ENCODE peak calls at places on chromosomes 1 and 21, in four cellular contexts. X is activated B cell treated with CpG ODN at 0.5 μM for 24 hours; L is fibroblast of pulmonary artery; F is stimulated activated CD4-positive, alpha-beta T cell treated with anti-CD3 and anti-CD28 coated beads, Interleukin-4, amount 100 ng/mL, for 48 hours. G is an unnamed sample.

GRCh38 chr21:46557469-46557868 is 47.4 kb downstream of the S100B start:
- DNase-seq in X (no peak), L (no peak), F (no peak), G (no peak)

GRCh38 chr21:35720065-35720810 is 340.1 kb downstream of the SETD4 start:
- DNase-seq in X (no peak), L (no peak), F (no peak), G (no peak)

GRCh38 chr1:243718893-243719292 is 131.2 kb downstream of the AKT3 start:
- DNase-seq in X (no peak), L (peak), F (no peak), G (no peak)

GRCh38 chr1:220819627-220820026 is 32.9 kb downstream of the MTARC1 start:
- DNase-seq in X (no peak), L (no peak), F (no peak), G (no peak)

GRCh38 chr21:43343992-43344886 is 82.7 kb downstream of the SIK1 start:
- DNase-seq in X (no peak), L (no peak), F (no peak), G (no peak)

GRCh38 chr1:14561014-14561693 is 37.3 kb upstream of the KAZN start:
- DNase-seq in X (no peak), L (no peak), F (no peak), G (no peak)

GRCh38 chr1:214440219-214440965 is 111.0 kb downstream of the PTPN14 start:
- DNase-seq in X (no peak), L (no peak), F (no peak), G (no peak)

GRCh38 chr21:37932936-37933335 is 16.7 kb upstream of the KCNJ6 start:
- DNase-seq in X (no peak), L (no peak), F (no peak), G (no peak)

GRCh38 chr1:171792656-171793055 is 11.2 kb downstream of the METTL13 start:
- DNase-seq in X (no peak), L (no peak), F (no peak), G (no peak)

GRCh38 chr1:183812686-183813569 is 8.0 kb downstream of the RGL1 start:
- DNase-seq in X (no peak), L (peak), F (no peak), G (no peak)

GRCh38 chr1:236130372-236130771 is 12.0 kb upstream of the GPR137B start:
- DNase-seq in X (no peak), L (no peak), F (no peak), G (no peak)

GRCh38 chr1:25989860-25990650 is 7.8 kb downstream of the PAFAH2 start:
- DNase-seq in X (no peak), L (no peak), F (no peak), G (no peak)

GRCh38 chr1:109091196-109092193 is 931 bp downstream of the TMEM167B start:
- DNase-seq in X (no peak), L (peak), F (no peak), G (no peak)

GRCh38 chr21:36379236-36379635 is 6.0 kb upstream of the CHAF1B start:
- DNase-seq in X (no peak), L (no peak), F (no peak), G (no peak)

GRCh38 chr1:156347337-156347736 is 9.0 kb downstream of the TSACC start:
- DNase-seq in X (no peak), L (peak), F (no peak), G (no peak)

GRCh38 chr21:25831300-25831699 is 96.5 kb downstream of the GABPA start:
- DNase-seq in X (no peak), L (no peak), F (no peak), G (no peak)

GRCh38 chr1:75672528-75673393 is 51.7 kb upstream of the ACADM start:
- DNase-seq in X (no peak), L (peak), F (no peak), G (no peak)

G was measured in glutamatergic neuron.